ENCODE peak calls at places on chromosomes 13 and 19, in five cellular contexts. G, X, J, O and F are unnamed samples.

GRCh38 chr13:107028751-107029150 is 460.8 kb upstream of the ARGLU1 start:
- DNase-seq in X (no peak), G (no peak), O (no peak), J (no peak), F (no peak)

GRCh38 chr19:5690955-5691204 is 785 bp downstream of the RPL36 start:
- DNase-seq in X (no peak), J (no peak), O (no peak), G (no peak), F (no peak)

GRCh38 chr13:99434258-99434788 is 66.9 kb upstream of the TM9SF2 start:
- DNase-seq in O (no peak), X (no peak), G (no peak), J (no peak), F (no peak)

GRCh38 chr19:45258862-45259261 is 7.8 kb downstream of the MARK4 start:
- DNase-seq in X (no peak), J (no peak), G (no peak), O (no peak), F (no peak)

GRCh38 chr13:50762969-50763568 is 80.4 kb downstream of the DLEU7 start:
- DNase-seq in J (no peak), O (no peak), G (no peak), X (no peak), F (no peak)

GRCh38 chr19:5148794-5149190 is 179.9 kb downstream of the KDM4B start:
- DNase-seq in G (no peak), X (no peak), J (no peak), O (no peak), F (no peak)

GRCh38 chr13:39855236-39855635 is 199.8 kb downstream of the COG6 start:
- DNase-seq in J (no peak), O (no peak), X (no peak), G (no peak), F (no peak)

GRCh38 chr19:17282488-17283256 is 971 bp downstream of the ANKLE1 start:
- DNase-seq in X (peak), O (no peak), J (peak), G (peak), F (no peak)

GRCh38 chr19:679418-680286 is 3.5 kb downstream of the FSTL3 start:
- DNase-seq in X (peak), J (peak), G (peak), O (peak), F (no peak)

GRCh38 chr13:113532156-113532806 is 41.8 kb upstream of the DCUN1D2 start:
- DNase-seq in G (no peak), O (no peak), J (peak), X (peak), F (no peak)

GRCh38 chr19:48613024-48613851 is 1.6 kb downstream of the FAM83E start:
- DNase-seq in O (no peak), J (no peak), X (peak), G (no peak), F (no peak)

GRCh38 chr19:41997121-41997850 is 3.3 kb upstream of the ATP1A3 start:
- DNase-seq in G (peak), X (peak), O (no peak), J (peak), F (no peak)

GRCh38 chr19:801861-802496 is 4.7 kb downstream of the PTBP1 start:
- DNase-seq in G (peak), O (no peak), J (peak), X (peak), F (no peak)

GRCh38 chr19:47021536-47022139 is 2.0 kb downstream of the NPAS1 start:
- DNase-seq in G (peak), O (no peak), X (no peak), J (no peak), F (no peak)

GRCh38 chr13:111940892-111941291 is 126.1 kb upstream of the SOX1 start:
- DNase-seq in X (peak), O (no peak), G (no peak), J (no peak), F (no peak)

GRCh38 chr19:5137571-5138124 is 168.7 kb downstream of the KDM4B start:
- DNase-seq in O (no peak), X (no peak), J (no peak), G (no peak), F (no peak)

GRCh38 chr13:62130016-62130970 is 714.6 kb upstream of the PCDH20 start:
- DNase-seq in J (no peak), G (no peak), O (no peak), X (no peak), F (no peak)

GRCh38 chr19:48539503-48540096 is 12.4 kb upstream of the SULT2B1 start:
- DNase-seq in X (no peak), J (peak), G (peak), O (no peak), F (no peak)

GRCh38 chr19:3095375-3096191 is 1.4 kb downstream of the GNA11 start:
- DNase-seq in J (no peak), X (no peak), O (no peak), G (peak), F (no peak)

GRCh38 chr19:3459322-3459881 is 20.9 kb downstream of the SMIM24 start:
- DNase-seq in J (peak), X (peak), O (peak), G (peak), F (peak)

GRCh38 chr19:22286151-22286810 is at the start of gene ZNF729:
- DNase-seq in G (no peak), O (no peak), X (no peak), J (no peak), F (no peak)

GRCh38 chr13:75694742-75695141 is 58.6 kb downstream of the LMO7 start:
- DNase-seq in O (no peak), X (no peak), G (no peak), J (no peak), F (no peak)

GRCh38 chr19:46229442-46229841 is at the start of gene IGFL1:
- DNase-seq in O (no peak), G (no peak), J (no peak), X (no peak), F (no peak)

GRCh38 chr13:64869539-64869938 is 2360.6 kb downstream of the PCDH9 start:
- DNase-seq in G (no peak), O (no peak), X (no peak), J (no peak), F (no peak)

GRCh38 chr13:97133955-97134354 is 88.2 kb upstream of the MBNL2 start:
- DNase-seq in X (no peak), J (no peak), O (no peak), G (no peak), F (no peak)

GRCh38 chr19:22545751-22546150 is 88.4 kb upstream of the ZNF492 start:
- DNase-seq in J (no peak), G (peak), X (peak), O (no peak), F (no peak)

GRCh38 chr13:80921556-80921955 is 580.6 kb upstream of the SPRY2 start:
- DNase-seq in X (no peak), J (no peak), O (no peak), G (peak), F (no peak)

GRCh38 chr19:9043524-9043923 is 33.3 kb upstream of the MUC16 start:
- DNase-seq in G (no peak), O (no peak), X (no peak), J (no peak), F (no peak)

GRCh38 chr13:68759617-68760016 is 1348.0 kb upstream of the ATXN8OS start:
- DNase-seq in J (no peak), O (no peak), X (no peak), G (no peak), F (no peak)

GRCh38 chr13:41900918-41901317 is 60.0 kb downstream of the VWA8 start:
- DNase-seq in O (no peak), G (peak), J (peak), X (no peak), F (no peak)

GRCh38 chr13:105272660-105273631 is 1262.5 kb downstream of the EFNB2 start:
- DNase-seq in G (peak), X (no peak), O (no peak), J (no peak), F (no peak)

GRCh38 chr19:18131841-18132596 is 20.9 kb upstream of the PIK3R2 start:
- DNase-seq in X (no peak), G (no peak), O (no peak), J (no peak), F (no peak)

GRCh38 chr19:15418112-15418587 is 638 bp downstream of the AKAP8L start:
- DNase-seq in O (no peak), X (no peak), J (no peak), G (peak), F (no peak)

GRCh38 chr13:33125821-33126570 is 109.8 kb downstream of the KL start:
- DNase-seq in O (peak), X (peak), G (peak), J (peak), F (peak)

GRCh38 chr13:106418556-106418955 is 116.9 kb downstream of the EFNB2 start:
- DNase-seq in J (peak), O (peak), G (peak), X (no peak), F (peak)

GRCh38 chr13:22061371-22061805 is 390.5 kb downstream of the FGF9 start:
- DNase-seq in X (no peak), O (no peak), J (no peak), G (no peak), F (no peak)

GRCh38 chr13:108478179-108478578 is 151.2 kb upstream of the MYO16 start:
- DNase-seq in J (no peak), O (no peak), X (no peak), G (no peak), F (no peak)

GRCh38 chr19:10653732-10654609 is at the start of gene ILF3:
- DNase-seq in J (peak), O (peak), X (peak), G (peak), F (peak)

GRCh38 chr19:48186015-48186414 is 15.5 kb downstream of the ZSWIM9 start:
- DNase-seq in O (no peak), G (no peak), J (no peak), X (no peak), F (no peak)

GRCh38 chr13:112525306-112525945 is 62.5 kb downstream of the TUBGCP3 start:
- DNase-seq in X (no peak), O (no peak), J (peak), G (no peak), F (no peak)

GRCh38 chr19:40807147-40808020 is 8.4 kb downstream of the EGLN2 start:
- DNase-seq in X (no peak), O (no peak), J (no peak), G (peak), F (no peak)
- TF ChIP-seq CTCF in X (no peak), O (peak), J (peak), G (peak), F (peak)

DNA sequence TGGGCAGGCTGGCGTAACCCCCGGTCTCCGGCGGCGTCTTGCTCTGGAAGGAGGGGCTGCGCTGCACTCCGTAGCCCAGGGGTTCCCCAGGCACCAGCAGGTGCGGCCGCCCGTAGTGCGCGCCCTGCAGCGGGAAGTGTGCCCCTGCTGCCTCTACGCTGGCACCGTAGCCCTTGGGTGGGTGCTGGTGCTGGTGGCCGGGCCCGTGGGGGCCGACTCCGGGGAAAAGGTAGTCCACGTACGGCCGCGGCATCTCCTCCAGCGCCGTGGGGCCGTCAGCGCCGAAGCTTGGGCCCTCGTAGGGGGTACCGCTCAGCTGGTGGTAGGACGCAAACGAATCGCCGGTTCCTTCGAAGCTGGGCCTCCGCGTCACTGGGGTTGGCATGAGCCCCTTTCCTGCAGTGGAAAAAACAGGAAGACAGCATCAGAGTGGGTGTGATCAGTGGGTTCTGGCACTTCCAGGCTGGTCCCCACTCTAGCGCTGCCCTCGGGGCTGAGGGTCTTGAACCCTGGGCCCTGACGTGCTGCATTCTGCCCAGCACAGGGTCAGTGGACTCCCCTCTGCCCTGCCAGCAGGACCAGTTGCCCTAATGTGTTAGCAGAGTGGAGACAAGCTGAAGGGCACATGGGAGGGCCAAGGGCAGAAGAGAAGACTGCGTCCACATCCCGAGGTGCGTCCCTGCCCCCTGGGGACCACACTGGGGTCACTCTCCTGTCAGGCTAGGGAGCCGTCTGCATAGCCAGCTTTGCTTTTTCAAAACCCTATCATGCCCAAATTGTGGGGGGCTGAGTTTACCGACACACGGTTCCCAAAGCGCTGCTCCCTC is 72.3 kb downstream of the LATS2 start:
- DNase-seq in O (no peak), X (no peak), G (no peak), J (no peak), F (no peak)
- H3K4me3 ChIP-seq in O (no peak), X (no peak), G (no peak), J (no peak), F (no peak)

DNA sequence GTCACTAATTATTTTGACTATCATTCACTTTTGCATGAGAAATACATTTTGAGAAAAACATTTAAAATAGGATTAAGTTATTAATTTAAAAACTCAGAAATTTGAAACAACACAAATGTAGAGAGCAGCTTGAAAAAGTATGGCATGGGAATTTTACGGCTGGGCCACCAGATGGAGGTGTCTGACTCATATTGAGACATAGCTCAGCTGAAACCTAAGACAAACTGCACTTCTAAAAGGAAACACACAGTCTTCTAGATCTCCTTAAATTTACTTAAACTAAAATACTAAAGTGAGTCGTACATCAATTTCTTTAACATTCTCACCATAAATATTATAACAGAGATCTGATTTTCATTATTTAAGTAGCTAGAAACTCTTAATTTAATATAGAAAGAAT is 41.9 kb upstream of the POSTN start:
- DNase-seq in J (peak), O (peak), G (peak), X (no peak), F (no peak)
- TF ChIP-seq CTCF in J (peak), O (peak), G (peak), X (peak), F (peak)

GRCh38 chr13:79782541-79783216 is 301.7 kb downstream of the NDFIP2 start:
- DNase-seq in O (no peak), J (peak), G (peak), X (peak), F (no peak)
- H3K4me3 ChIP-seq in O (no peak), J (no peak), G (no peak), X (no peak), F (no peak)

GRCh38 chr13:27406178-27406939 is 18.1 kb upstream of the GTF3A start:
- DNase-seq in O (no peak), G (peak), J (peak), X (no peak), F (no peak)
- TF ChIP-seq CTCF in O (peak), G (peak), J (peak), X (no peak), F (peak)

GRCh38 chr13:110305544-110305943 is 1.4 kb downstream of the COL4A1 start:
- DNase-seq in O (no peak), J (no peak), X (no peak), G (no peak), F (no peak)
- H3K4me3 ChIP-seq in O (no peak), J (peak), X (peak), G (peak), F (peak)

GRCh38 chr13:49549289-49549688 is 36.1 kb downstream of the RCBTB1 start:
- DNase-seq in J (no peak), O (no peak), G (no peak), X (no peak), F (no peak)
- TF ChIP-seq CTCF in J (no peak), O (peak), G (no peak), X (no peak), F (no peak)

GRCh38 chr19:6803036-6803404 is 30.5 kb downstream of the VAV1 start:
- DNase-seq in O (no peak), G (no peak), X (no peak), J (no peak), F (no peak)

GRCh38 chr19:6802336-6803035 is 30.0 kb downstream of the VAV1 start:
- DNase-seq in J (no peak), X (no peak), G (no peak), O (no peak), F (no peak)

GRCh38 chr19:6796278-6796677 is 23.8 kb downstream of the VAV1 start:
- DNase-seq in O (no peak), J (no peak), X (no peak), G (no peak), F (no peak)

GRCh38 chr19:6801397-6802086 is 29.0 kb downstream of the VAV1 start:
- DNase-seq in G (no peak), X (peak), O (no peak), J (no peak), F (no peak)

GRCh38 chr19:6800991-6801396 is 28.5 kb downstream of the VAV1 start:
- DNase-seq in G (peak), O (peak), J (peak), X (no peak), F (peak)
- H3K4me3 ChIP-seq in G (no peak), O (no peak), J (no peak), X (no peak), F (peak)

GRCh38 chr19:57477191-57478008 is at the start of gene ZNF772:
- DNase-seq in G (peak), O (peak), X (peak), J (peak), F (peak)
- TF ChIP-seq CTCF in G (peak), O (peak), X (peak), J (peak), F (peak)